ENCODE peak calls at places on chromosomes 2 and 18, in six cellular contexts. One of them, this sample, is unnamed.

GRCh38 chr2:152462591-152463178 is 127.7 kb downstream of the FMNL2 start:
- DNase-seq in CD4-positive, alpha-beta T cell: no peak
- DNase-seq in epithelial cell of prostate: no peak
- DNase-seq in EL: no peak
- DNase-seq in germinal center: no peak
- DNase-seq in iris pigment epithelial cell: no peak
- DNase-seq in this sample: no peak

GRCh38 chr18:45168883-45169585 is 446.2 kb upstream of the SLC14A2 start:
- DNase-seq in CD4-positive, alpha-beta T cell: no peak
- DNase-seq in epithelial cell of prostate: peak; percentile 73
- DNase-seq in EL: peak; percentile 79
- DNase-seq in germinal center: no peak
- DNase-seq in iris pigment epithelial cell: peak; percentile 59
- DNase-seq in this sample: no peak

GRCh38 chr2:38406597-38407110 is 29.6 kb upstream of the ATL2 start:
- DNase-seq in CD4-positive, alpha-beta T cell: no peak
- DNase-seq in epithelial cell of prostate: no peak
- DNase-seq in EL: no peak
- DNase-seq in germinal center: no peak
- DNase-seq in iris pigment epithelial cell: no peak
- DNase-seq in this sample: no peak

GRCh38 chr2:102080451-102081054 is 62.0 kb upstream of the IL1R1 start:
- DNase-seq in CD4-positive, alpha-beta T cell: no peak
- DNase-seq in epithelial cell of prostate: no peak
- DNase-seq in EL: no peak
- DNase-seq in germinal center: no peak
- DNase-seq in iris pigment epithelial cell: peak; percentile 85
- DNase-seq in this sample: no peak

GRCh38 chr2:42566837-42567251 is 1.6 kb upstream of the MTA3 start:
- DNase-seq in CD4-positive, alpha-beta T cell: no peak
- DNase-seq in epithelial cell of prostate: no peak
- DNase-seq in EL: no peak
- DNase-seq in germinal center: peak; percentile 53
- DNase-seq in iris pigment epithelial cell: peak; percentile 9
- DNase-seq in this sample: no peak

GRCh38 chr2:197310271-197310939 is at the start of gene ANKRD44:
- DNase-seq in CD4-positive, alpha-beta T cell: peak; percentile 89
- DNase-seq in epithelial cell of prostate: peak; percentile 33
- DNase-seq in EL: peak; percentile 86
- DNase-seq in germinal center: peak; percentile 85
- DNase-seq in iris pigment epithelial cell: peak; percentile 81
- DNase-seq in this sample: peak; percentile 62

GRCh38 chr2:207546822-207547221 is 17.1 kb downstream of the CREB1 start:
- DNase-seq in CD4-positive, alpha-beta T cell: no peak
- DNase-seq in epithelial cell of prostate: no peak
- DNase-seq in EL: peak; percentile 33
- DNase-seq in germinal center: no peak
- DNase-seq in iris pigment epithelial cell: peak; percentile 54
- DNase-seq in this sample: no peak

GRCh38 chr2:230691005-230691647 is 21.5 kb upstream of the CAB39 start:
- DNase-seq in CD4-positive, alpha-beta T cell: no peak
- DNase-seq in epithelial cell of prostate: peak; percentile 91
- DNase-seq in EL: peak; percentile 92
- DNase-seq in germinal center: no peak
- DNase-seq in iris pigment epithelial cell: peak; percentile 73
- DNase-seq in this sample: no peak

GRCh38 chr2:30321466-30321865 is 90.1 kb downstream of the LBH start:
- DNase-seq in CD4-positive, alpha-beta T cell: no peak
- DNase-seq in epithelial cell of prostate: no peak
- DNase-seq in EL: no peak
- DNase-seq in germinal center: no peak
- DNase-seq in iris pigment epithelial cell: peak; percentile 27
- DNase-seq in this sample: no peak

GRCh38 chr2:15346624-15347023 is 214.5 kb downstream of the NBAS start:
- DNase-seq in CD4-positive, alpha-beta T cell: no peak
- DNase-seq in epithelial cell of prostate: no peak
- DNase-seq in EL: no peak
- DNase-seq in germinal center: no peak
- DNase-seq in iris pigment epithelial cell: peak; percentile 12
- DNase-seq in this sample: no peak

GRCh38 chr2:3267869-3268704 is 109.5 kb downstream of the EIPR1 start:
- DNase-seq in CD4-positive, alpha-beta T cell: no peak
- DNase-seq in epithelial cell of prostate: no peak
- DNase-seq in EL: no peak
- DNase-seq in germinal center: no peak
- DNase-seq in iris pigment epithelial cell: no peak
- DNase-seq in this sample: no peak

GRCh38 chr2:55887906-55888625 is 35.5 kb downstream of the EFEMP1 start:
- DNase-seq in CD4-positive, alpha-beta T cell: no peak
- DNase-seq in epithelial cell of prostate: peak; percentile 72
- DNase-seq in EL: peak; percentile 76
- DNase-seq in germinal center: no peak
- DNase-seq in iris pigment epithelial cell: peak; percentile 96
- DNase-seq in this sample: no peak

GRCh38 chr2:74390601-74391000 is 10.5 kb upstream of the DCTN1 start:
- DNase-seq in CD4-positive, alpha-beta T cell: no peak
- DNase-seq in epithelial cell of prostate: no peak
- DNase-seq in EL: no peak
- DNase-seq in germinal center: no peak
- DNase-seq in iris pigment epithelial cell: no peak
- DNase-seq in this sample: no peak

GRCh38 chr2:123762221-123762620 is 262.9 kb upstream of the CNTNAP5 start:
- DNase-seq in CD4-positive, alpha-beta T cell: no peak
- DNase-seq in epithelial cell of prostate: no peak
- DNase-seq in EL: no peak
- DNase-seq in germinal center: no peak
- DNase-seq in iris pigment epithelial cell: no peak
- DNase-seq in this sample: no peak

GRCh38 chr2:226611196-226611943 is 188.2 kb downstream of the IRS1 start:
- DNase-seq in CD4-positive, alpha-beta T cell: no peak
- DNase-seq in epithelial cell of prostate: no peak
- DNase-seq in EL: peak; percentile 3
- DNase-seq in germinal center: no peak
- DNase-seq in iris pigment epithelial cell: peak; percentile 26
- DNase-seq in this sample: no peak

GRCh38 chr2:163681765-163682164 is 54.0 kb downstream of the FIGN start:
- DNase-seq in CD4-positive, alpha-beta T cell: no peak
- DNase-seq in epithelial cell of prostate: no peak
- DNase-seq in EL: no peak
- DNase-seq in germinal center: no peak
- DNase-seq in iris pigment epithelial cell: peak; percentile 62
- DNase-seq in this sample: no peak

GRCh38 chr2:46294185-46294836 is 2.9 kb upstream of the EPAS1 start:
- DNase-seq in CD4-positive, alpha-beta T cell: no peak
- DNase-seq in epithelial cell of prostate: no peak
- DNase-seq in EL: peak; percentile 42
- DNase-seq in germinal center: no peak
- DNase-seq in iris pigment epithelial cell: no peak
- DNase-seq in this sample: no peak

GRCh38 chr18:73597832-73598615 is 549.6 kb downstream of the FBXO15 start:
- DNase-seq in CD4-positive, alpha-beta T cell: no peak
- DNase-seq in epithelial cell of prostate: no peak
- DNase-seq in EL: no peak
- DNase-seq in germinal center: no peak
- DNase-seq in iris pigment epithelial cell: no peak
- DNase-seq in this sample: no peak

GRCh38 chr18:55400590-55401274 is 187.3 kb downstream of the TCF4 start:
- DNase-seq in CD4-positive, alpha-beta T cell: no peak
- DNase-seq in epithelial cell of prostate: no peak
- DNase-seq in EL: peak; percentile 35
- DNase-seq in germinal center: no peak
- DNase-seq in iris pigment epithelial cell: peak; percentile 50
- DNase-seq in this sample: no peak

GRCh38 chr18:61569176-61569892 is 236.1 kb downstream of the CDH20 start:
- DNase-seq in CD4-positive, alpha-beta T cell: no peak
- DNase-seq in epithelial cell of prostate: peak; percentile 40
- DNase-seq in EL: peak; percentile 92
- DNase-seq in germinal center: no peak
- DNase-seq in iris pigment epithelial cell: peak; percentile 92
- DNase-seq in this sample: no peak

GRCh38 chr2:174051741-174052638 is 86.8 kb upstream of the SP3 start:
- DNase-seq in CD4-positive, alpha-beta T cell: no peak
- DNase-seq in epithelial cell of prostate: no peak
- DNase-seq in EL: peak; percentile 81
- DNase-seq in germinal center: no peak
- DNase-seq in iris pigment epithelial cell: peak; percentile 84
- DNase-seq in this sample: no peak

GRCh38 chr2:142291964-142292363 is 161.1 kb upstream of the LRP1B start:
- DNase-seq in CD4-positive, alpha-beta T cell: no peak
- DNase-seq in epithelial cell of prostate: peak; percentile 20
- DNase-seq in EL: peak; percentile 56
- DNase-seq in germinal center: no peak
- DNase-seq in iris pigment epithelial cell: peak; percentile 81
- DNase-seq in this sample: no peak

GRCh38 chr2:3465844-3466481 is 53.4 kb downstream of the ADI1 start:
- DNase-seq in CD4-positive, alpha-beta T cell: no peak
- DNase-seq in epithelial cell of prostate: no peak
- DNase-seq in EL: peak; percentile 89
- DNase-seq in germinal center: no peak
- DNase-seq in iris pigment epithelial cell: peak; percentile 95
- DNase-seq in this sample: no peak

GRCh38 chr18:22174341-22175148 is 5.2 kb downstream of the GATA6 start:
- DNase-seq in CD4-positive, alpha-beta T cell: no peak
- DNase-seq in epithelial cell of prostate: no peak
- DNase-seq in EL: no peak
- DNase-seq in germinal center: no peak
- DNase-seq in iris pigment epithelial cell: no peak
- DNase-seq in this sample: no peak